ENCODE peak calls at places on chromosomes 11 and 22, in four cellular contexts. One of them, this sample, is unnamed.
A peak's percentile ranks its signal among the peaks of the same experiment; 100 is the strongest.

GRCh38 chr11:112564228-112564955 is 303.7 kb upstream of the PLET1 start:
- DNase-seq in H1: no peak
- DNase-seq in IMR-90: peak; percentile 79
- DNase-seq in neural progenitor cell: no peak
- DNase-seq in this sample: no peak

GRCh38 chr11:27294654-27295053 is 68.4 kb downstream of the CCDC34 start:
- DNase-seq in neural progenitor cell: peak; percentile 30
- DNase-seq in IMR-90: no peak
- DNase-seq in H1: no peak
- DNase-seq in this sample: no peak

GRCh38 chr11:88411265-88411664 is 73.7 kb upstream of the CTSC start:
- DNase-seq in H1: no peak
- DNase-seq in IMR-90: peak; percentile 92
- DNase-seq in neural progenitor cell: no peak
- DNase-seq in this sample: no peak

GRCh38 chr22:30375312-30375849 is 11.8 kb downstream of the RNF215 start:
- DNase-seq in IMR-90: no peak
- DNase-seq in H1: no peak
- DNase-seq in neural progenitor cell: no peak
- DNase-seq in this sample: no peak

GRCh38 chr11:12209096-12209495 is 98.7 kb downstream of the MICAL2 start:
- DNase-seq in neural progenitor cell: no peak
- DNase-seq in IMR-90: no peak
- DNase-seq in H1: no peak
- DNase-seq in this sample: no peak

GRCh38 chr22:49858827-49859226 is 5.2 kb downstream of the ZBED4 start:
- DNase-seq in neural progenitor cell: no peak
- DNase-seq in IMR-90: no peak
- DNase-seq in H1: no peak
- DNase-seq in this sample: no peak

GRCh38 chr11:5042091-5042490 is 4.2 kb upstream of the OR52J3 start:
- DNase-seq in neural progenitor cell: no peak
- DNase-seq in IMR-90: no peak
- DNase-seq in H1: no peak
- DNase-seq in this sample: no peak

GRCh38 chr11:131767421-131767820 is 397.0 kb downstream of the NTM start:
- DNase-seq in neural progenitor cell: no peak
- DNase-seq in H1: no peak
- DNase-seq in IMR-90: peak; percentile 74
- DNase-seq in this sample: no peak

GRCh38 chr22:49094151-49094550 is 733.5 kb downstream of the BRD1 start:
- DNase-seq in H1: no peak
- DNase-seq in neural progenitor cell: no peak
- DNase-seq in IMR-90: no peak
- DNase-seq in this sample: no peak

GRCh38 chr11:76201056-76201455 is 5.2 kb downstream of the WNT11 start:
- DNase-seq in IMR-90: no peak
- DNase-seq in H1: no peak
- DNase-seq in neural progenitor cell: no peak
- DNase-seq in this sample: no peak

GRCh38 chr11:77199346-77199745 is 71.3 kb downstream of the MYO7A start:
- DNase-seq in neural progenitor cell: no peak
- DNase-seq in H1: no peak
- DNase-seq in IMR-90: no peak
- DNase-seq in this sample: no peak

GRCh38 chr22:47192651-47193437 is 430.4 kb downstream of the TBC1D22A start:
- DNase-seq in H1: no peak
- DNase-seq in IMR-90: no peak
- DNase-seq in neural progenitor cell: no peak
- DNase-seq in this sample: no peak

GRCh38 chr22:44084044-44084772 is 60.1 kb downstream of the PARVB start:
- DNase-seq in neural progenitor cell: no peak
- DNase-seq in IMR-90: no peak
- DNase-seq in H1: no peak
- DNase-seq in this sample: no peak

GRCh38 chr11:109522116-109522755 is 100.2 kb downstream of the C11orf87 start:
- DNase-seq in neural progenitor cell: no peak
- DNase-seq in H1: no peak
- DNase-seq in IMR-90: no peak
- DNase-seq in this sample: no peak

GRCh38 chr11:6557761-6558674 is 45.4 kb downstream of the RRP8 start:
- DNase-seq in H1: no peak
- DNase-seq in neural progenitor cell: no peak
- DNase-seq in IMR-90: no peak
- DNase-seq in this sample: no peak

GRCh38 chr11:83054904-83055380 is 16.8 kb downstream of the RAB30 start:
- DNase-seq in neural progenitor cell: no peak
- DNase-seq in H1: no peak
- DNase-seq in IMR-90: no peak
- DNase-seq in this sample: no peak

GRCh38 chr11:61055776-61056175 is 46.5 kb upstream of the CD5 start:
- DNase-seq in H1: no peak
- DNase-seq in neural progenitor cell: no peak
- DNase-seq in IMR-90: no peak
- DNase-seq in this sample: no peak

GRCh38 chr11:61056566-61056965 is 45.7 kb upstream of the CD5 start:
- DNase-seq in IMR-90: no peak
- DNase-seq in neural progenitor cell: peak; percentile 29
- DNase-seq in H1: no peak
- DNase-seq in this sample: peak; percentile 17

GRCh38 chr11:61054513-61054912 is 47.8 kb upstream of the CD5 start:
- DNase-seq in IMR-90: no peak
- DNase-seq in H1: no peak
- DNase-seq in neural progenitor cell: no peak
- DNase-seq in this sample: no peak

GRCh38 chr11:61053198-61053597 is 49.1 kb upstream of the CD5 start:
- DNase-seq in neural progenitor cell: no peak
- DNase-seq in H1: no peak
- DNase-seq in IMR-90: no peak
- DNase-seq in this sample: no peak

GRCh38 chr11:61054927-61055562 is 47.2 kb upstream of the CD5 start:
- DNase-seq in H1: no peak
- DNase-seq in IMR-90: no peak
- DNase-seq in neural progenitor cell: no peak
- DNase-seq in this sample: no peak
- H2AFZ ChIP-seq in H1: no peak overlapping the region
- H2AFZ ChIP-seq in IMR-90: no peak overlapping the region
- H2AFZ ChIP-seq in neural progenitor cell: no peak overlapping the region
- H2AFZ ChIP-seq in this sample: no peak overlapping the region

DNA sequence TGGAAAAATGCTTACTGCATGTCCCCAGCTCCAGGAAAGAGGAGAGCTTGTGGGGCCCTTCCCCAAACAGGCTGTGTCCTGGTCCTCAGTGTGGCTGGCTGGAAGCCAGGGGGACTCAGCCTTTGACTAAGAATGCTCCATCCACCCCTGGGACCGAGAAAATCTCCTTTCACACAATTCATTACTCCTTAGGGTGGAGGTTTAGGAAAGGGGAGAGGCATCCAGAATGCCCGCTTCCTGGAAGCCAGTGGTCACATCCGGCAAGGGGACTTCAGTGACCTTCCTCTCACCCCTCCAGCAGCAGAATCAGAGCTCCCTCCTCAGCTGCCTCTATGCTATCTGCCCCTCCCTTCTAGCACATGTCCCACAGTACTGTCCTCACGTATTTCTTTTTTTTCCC is 21.9 kb downstream of the ATG16L2 start:
- DNase-seq in IMR-90: no peak
- DNase-seq in neural progenitor cell: no peak
- DNase-seq in H1: no peak
- DNase-seq in this sample: no peak
- H2AFZ ChIP-seq in IMR-90: no peak overlapping the region
- H2AFZ ChIP-seq in neural progenitor cell: no peak overlapping the region
- H2AFZ ChIP-seq in H1: no peak overlapping the region
- H2AFZ ChIP-seq in this sample: no peak overlapping the region

DNA sequence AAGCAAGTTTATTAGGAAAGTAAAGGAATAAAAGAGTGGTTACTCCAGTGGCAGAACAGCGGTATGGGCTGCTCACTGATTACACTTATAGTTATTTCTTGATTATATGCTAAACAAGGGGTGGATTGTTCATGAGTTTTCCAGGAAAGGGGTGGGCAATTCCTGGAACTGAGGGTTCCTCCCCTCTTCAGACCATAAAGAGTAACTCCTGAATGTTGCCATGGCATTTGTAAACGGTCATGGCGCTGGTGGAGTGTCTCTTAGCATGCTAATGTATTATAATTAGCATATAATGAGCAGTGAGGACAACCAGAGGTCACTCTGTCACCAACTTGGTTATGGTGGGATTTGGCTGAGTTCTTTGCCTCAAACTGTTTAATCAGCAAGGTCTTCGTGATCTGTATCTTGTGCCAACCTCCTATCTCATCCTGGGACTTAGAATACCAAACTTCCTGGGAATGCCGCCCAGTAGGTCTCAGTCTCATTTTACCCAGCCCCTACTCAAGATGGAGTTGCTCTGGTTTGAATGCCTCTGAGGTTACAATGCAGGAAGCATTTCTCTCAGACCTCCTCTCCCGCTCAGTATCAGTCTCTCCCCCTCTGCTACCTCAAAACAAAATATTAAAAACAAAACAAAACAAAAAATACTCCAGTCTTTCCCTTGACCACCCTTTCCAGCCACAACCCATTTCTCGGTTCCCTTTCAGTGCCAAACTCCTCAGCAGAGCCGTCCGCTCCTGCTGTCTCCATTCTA is 106.5 kb upstream of the SLC22A12 start:
- DNase-seq in IMR-90: no peak
- DNase-seq in H1: peak; percentile 24
- DNase-seq in neural progenitor cell: no peak
- DNase-seq in this sample: no peak
- H2AFZ ChIP-seq in IMR-90: no peak overlapping the region
- H2AFZ ChIP-seq in H1: no peak overlapping the region
- H2AFZ ChIP-seq in neural progenitor cell: no peak overlapping the region
- H2AFZ ChIP-seq in this sample: no peak overlapping the region

GRCh38 chr22:38970548-38970947 is 11.6 kb upstream of the APOBEC3B start:
- DNase-seq in H1: no peak
- DNase-seq in neural progenitor cell: no peak
- DNase-seq in IMR-90: no peak
- DNase-seq in this sample: no peak

GRCh38 chr22:38974170-38974825 is 7.8 kb upstream of the APOBEC3B start:
- DNase-seq in neural progenitor cell: no peak
- DNase-seq in H1: no peak
- DNase-seq in IMR-90: no peak
- DNase-seq in this sample: no peak

GRCh38 chr22:38974826-38975175 is 7.3 kb upstream of the APOBEC3B start:
- DNase-seq in H1: no peak
- DNase-seq in neural progenitor cell: no peak
- DNase-seq in IMR-90: no peak
- DNase-seq in this sample: no peak

GRCh38 chr22:38971202-38971601 is 10.9 kb upstream of the APOBEC3B start:
- DNase-seq in neural progenitor cell: no peak
- DNase-seq in H1: no peak
- DNase-seq in IMR-90: no peak
- DNase-seq in this sample: no peak

DNA sequence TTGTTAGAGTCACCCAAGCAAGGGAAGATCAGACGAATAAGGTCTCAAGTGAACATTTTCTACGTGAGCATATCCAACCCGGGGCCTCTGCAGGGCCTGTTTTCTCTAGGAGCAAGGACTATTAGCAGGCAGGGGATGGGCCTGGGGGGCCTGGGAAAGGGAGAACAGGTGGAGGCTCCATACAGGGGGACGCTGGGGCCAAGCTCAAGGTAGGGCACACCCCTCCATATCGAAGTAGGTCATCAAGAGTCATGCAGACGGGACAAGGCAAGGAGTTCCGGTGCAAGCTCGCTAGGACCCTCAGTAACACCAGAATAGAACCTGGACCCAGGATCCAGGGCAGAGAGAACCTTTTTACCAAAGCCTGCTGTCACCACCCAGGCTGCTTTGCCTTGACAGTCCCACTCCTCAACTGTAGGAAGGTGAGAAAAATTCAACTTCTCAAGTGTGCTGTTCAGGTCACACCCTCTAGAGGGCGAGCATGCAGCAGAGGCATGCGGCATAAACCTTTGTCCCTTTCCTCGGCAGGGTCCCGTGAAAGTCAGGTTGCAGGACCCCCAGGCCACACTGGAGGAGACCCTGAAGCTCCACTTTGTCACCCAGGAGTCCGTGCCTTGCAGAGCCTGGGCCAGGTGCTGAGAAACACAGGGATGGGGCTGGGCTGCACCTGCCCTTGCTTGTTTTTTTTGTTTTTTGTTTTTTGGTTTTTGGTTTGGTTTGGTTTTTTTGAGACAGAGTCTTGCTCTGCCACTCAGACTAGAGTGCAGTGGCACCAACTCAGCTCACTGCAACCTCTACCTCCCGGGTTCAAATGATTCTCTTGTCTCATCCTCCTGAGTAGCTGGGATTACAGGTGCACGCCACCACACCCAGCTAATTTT is 8.6 kb upstream of the APOBEC3B start:
- DNase-seq in neural progenitor cell: peak; percentile 80
- DNase-seq in H1: peak; percentile 80
- DNase-seq in IMR-90: peak; percentile 17
- DNase-seq in this sample: no peak
- H2AFZ ChIP-seq in neural progenitor cell: peak overlapping the region; percentile 86
- H2AFZ ChIP-seq in H1: no peak overlapping the region
- H2AFZ ChIP-seq in IMR-90: peak overlapping the region; percentile 89
- H2AFZ ChIP-seq in this sample: peak overlapping the region; percentile 44

GRCh38 chr11:10932976-10933375 is 75.1 kb upstream of the ZBED5 start:
- DNase-seq in neural progenitor cell: peak; percentile 12
- DNase-seq in H1: no peak
- DNase-seq in IMR-90: no peak
- DNase-seq in this sample: no peak
- H2AFZ ChIP-seq in neural progenitor cell: no peak overlapping the region
- H2AFZ ChIP-seq in H1: no peak overlapping the region
- H2AFZ ChIP-seq in IMR-90: no peak overlapping the region
- H2AFZ ChIP-seq in this sample: no peak overlapping the region

GRCh38 chr22:24457894-24458293 is 30.5 kb downstream of the ADORA2A start:
- DNase-seq in H1: no peak
- DNase-seq in IMR-90: no peak
- DNase-seq in neural progenitor cell: no peak
- DNase-seq in this sample: no peak

GRCh38 chr22:24455039-24455438 is 27.6 kb downstream of the ADORA2A start:
- DNase-seq in IMR-90: no peak
- DNase-seq in neural progenitor cell: no peak
- DNase-seq in H1: no peak
- DNase-seq in this sample: no peak

GRCh38 chr22:24459911-24460310 is 32.5 kb downstream of the ADORA2A start:
- DNase-seq in neural progenitor cell: no peak
- DNase-seq in H1: no peak
- DNase-seq in IMR-90: no peak
- DNase-seq in this sample: no peak

GRCh38 chr22:24453853-24454252 is 26.5 kb downstream of the ADORA2A start:
- DNase-seq in IMR-90: no peak
- DNase-seq in H1: no peak
- DNase-seq in neural progenitor cell: no peak
- DNase-seq in this sample: no peak

GRCh38 chr22:24455751-24456426 is 28.5 kb downstream of the ADORA2A start:
- DNase-seq in IMR-90: no peak
- DNase-seq in neural progenitor cell: no peak
- DNase-seq in H1: no peak
- DNase-seq in this sample: no peak
- H2AFZ ChIP-seq in IMR-90: no peak overlapping the region
- H2AFZ ChIP-seq in neural progenitor cell: no peak overlapping the region
- H2AFZ ChIP-seq in H1: no peak overlapping the region
- H2AFZ ChIP-seq in this sample: no peak overlapping the region